ENCODE peak calls at places on chromosomes 7 and 10, in six cellular contexts. O is T1000; F is GM12865; B is upper lobe of left lung; P is AG09309; Z is stimulated activated CD4-positive, alpha-beta T cell treated with anti-CD3 and anti-CD28 coated beads, Interleukin-1b, Interleukin-23, amount 100 ng/mL, for 48 hours. I is an unnamed sample.
A peak's percentile ranks its signal among the peaks of the same experiment; 100 is the strongest.

GRCh38 chr10:21534611-21535493 is 820 bp downstream of the MLLT10 start:
- DNase-seq in O (peak; percentile 97), F (peak; percentile 64), B (peak; percentile 91), P (no peak), Z (peak; percentile 38), I (peak; percentile 60)

GRCh38 chr7:98174334-98175259 is 36.6 kb upstream of the BHLHA15 start:
- DNase-seq in O (no peak), F (no peak), B (no peak), P (no peak), Z (no peak), I (no peak)

GRCh38 chr10:30387646-30388243 is 38.7 kb upstream of the MTPAP start:
- DNase-seq in O (peak; percentile 56), F (no peak), B (no peak), P (no peak), Z (no peak), I (no peak)

GRCh38 chr7:15113752-15114151 is 211.2 kb upstream of the DGKB start:
- DNase-seq in O (no peak), F (no peak), B (no peak), P (peak; percentile 4), Z (no peak), I (no peak)

GRCh38 chr7:14714161-14714728 is 188.3 kb downstream of the DGKB start:
- DNase-seq in O (no peak), F (peak; percentile 75), B (no peak), P (no peak), Z (peak; percentile 11), I (peak; percentile 46)

GRCh38 chr10:47379901-47380300 is 4.2 kb downstream of the ZNF488 start:
- DNase-seq in O (no peak), F (no peak), B (no peak), P (no peak), Z (no peak), I (no peak)

GRCh38 chr10:132886211-132887099 is 55.9 kb downstream of the CFAP46 start:
- DNase-seq in O (no peak), F (no peak), B (peak; percentile 66), P (no peak), Z (no peak), I (no peak)

GRCh38 chr10:113644185-113645120 is 19.4 kb downstream of the NRAP start:
- DNase-seq in O (no peak), F (no peak), B (no peak), P (no peak), Z (no peak), I (no peak)

GRCh38 chr7:113774182-113774807 is 144.5 kb downstream of the PPP1R3A start:
- DNase-seq in O (no peak), F (peak; percentile 42), B (no peak), P (peak; percentile 23), Z (no peak), I (no peak)

GRCh38 chr7:123498651-123499050 is 35.7 kb downstream of the IQUB start:
- DNase-seq in O (no peak), F (no peak), B (no peak), P (no peak), Z (no peak), I (no peak)

GRCh38 chr7:50497068-50497642 is 47.0 kb upstream of the FIGNL1 start:
- DNase-seq in O (no peak), F (no peak), B (no peak), P (peak; percentile 11), Z (no peak), I (no peak)

I was measured in activated CD4-positive, alpha-beta memory T cell treated with anti-CD3 and anti-CD28 coated beads for 36 hours.